ENCODE peak calls at places on chromosomes 3 and 15, in five cellular contexts. E is CD4-positive, alpha-beta memory T cell; N is OCI-LY7; F is Daoy; O is CD4-positive, alpha-beta T cell. L is an unnamed sample.

GRCh38 chr3:184466413-184466960 is 86.6 kb downstream of the CHRD start:
- DNase-seq in E (no peak), N (no peak), F (peak), O (no peak), L (peak)

GRCh38 chr3:32454111-32454510 is 48.5 kb downstream of the CMTM6 start:
- DNase-seq in E (no peak), N (no peak), F (no peak), O (no peak), L (peak)

GRCh38 chr15:73284073-73284472 is 84.7 kb downstream of the HCN4 start:
- DNase-seq in E (no peak), N (peak), F (no peak), O (no peak), L (no peak)

GRCh38 chr3:52029535-52029934 is 26.8 kb downstream of the DUSP7 start:
- DNase-seq in E (no peak), N (no peak), F (no peak), O (no peak), L (no peak)

GRCh38 chr3:79761441-79761840 is 6.4 kb downstream of the ROBO1 start:
- DNase-seq in E (no peak), N (no peak), F (no peak), O (no peak), L (no peak)

GRCh38 chr3:197367081-197367780 is 68.8 kb upstream of the DLG1 start:
- DNase-seq in E (no peak), N (no peak), F (peak), O (no peak), L (no peak)

GRCh38 chr3:45381168-45381852 is 7.1 kb upstream of the LARS2 start:
- DNase-seq in E (no peak), N (no peak), F (no peak), O (no peak), L (no peak)

GRCh38 chr3:49248828-49249227 is 28.2 kb downstream of the C3orf62 start:
- DNase-seq in E (no peak), N (no peak), F (no peak), O (no peak), L (no peak)

GRCh38 chr3:184857099-184857498 is 45.1 kb downstream of the VPS8 start:
- DNase-seq in E (no peak), N (no peak), F (no peak), O (no peak), L (no peak)

GRCh38 chr3:15903164-15903563 is 105.4 kb upstream of the ANKRD28 start:
- DNase-seq in E (no peak), N (no peak), F (no peak), O (no peak), L (no peak)

GRCh38 chr3:195770081-195770840 is 41.5 kb downstream of the MUC4 start:
- DNase-seq in E (no peak), N (no peak), F (no peak), O (no peak), L (peak)

GRCh38 chr3:186342197-186342596 is 19.8 kb downstream of the DGKG start:
- DNase-seq in E (no peak), N (no peak), F (no peak), O (no peak), L (no peak)

GRCh38 chr15:39587910-39588530 is 7.1 kb downstream of the THBS1 start:
- DNase-seq in E (no peak), N (no peak), F (peak), O (no peak), L (no peak)

GRCh38 chr3:64109438-64109837 is 86.1 kb upstream of the PSMD6 start:
- DNase-seq in E (no peak), N (no peak), F (no peak), O (no peak), L (peak)

GRCh38 chr15:79265167-79265566 is 17.4 kb upstream of the ANKRD34C start:
- DNase-seq in E (no peak), N (no peak), F (no peak), O (no peak), L (no peak)

GRCh38 chr15:38254065-38254883 is 1.6 kb downstream of the SPRED1 start:
- DNase-seq in E (peak), N (peak), F (peak), O (peak), L (peak)

GRCh38 chr3:128999104-128999503 is 2.0 kb upstream of the EFCC1 start:
- DNase-seq in E (no peak), N (no peak), F (no peak), O (no peak), L (no peak)

GRCh38 chr3:113231827-113232253 is 20.5 kb downstream of the BOC start:
- DNase-seq in E (no peak), N (no peak), F (peak), O (no peak), L (peak)